ENCODE peak calls at places on chromosome 15, in ten cellular contexts. G is hypothalamus; P is CD4-positive, CD25-positive, alpha-beta regulatory T cell; S is activated naive CD8-positive, alpha-beta T cell treated with anti-CD3 and anti-CD28 coated beads, Interleukin-2, amount 50 U/mL, for 16 hours; H is transverse colon; Z is T-helper 2 cell; U is stimulated activated CD8-positive, alpha-beta memory T cell treated with anti-CD3 and anti-CD28 coated beads, Interleukin-4, amount 100 ng/mL, for 24 hours; N is amygdala; X is cardiac muscle cell; W is AG09319. D is an unnamed sample.

GRCh38 chr15:79644091-79644490 is 212.0 kb downstream of the MINAR1 start:
- DNase-seq in H (no peak), S (no peak), P (no peak), G (no peak), W (peak), Z (peak), X (no peak), N (no peak), U (no peak), D (no peak)

GRCh38 chr15:23687143-23687470 is at the start of gene NDN:
- DNase-seq in P (no peak), U (no peak), Z (peak), N (peak), G (peak), S (no peak), W (no peak), X (peak), H (peak), D (no peak)

GRCh38 chr15:58919232-58919631 is 14.2 kb downstream of the SLTM start:
- DNase-seq in G (no peak), X (no peak), P (no peak), W (no peak), S (no peak), Z (no peak), H (no peak), U (no peak), N (no peak), D (no peak)

GRCh38 chr15:90291679-90292356 is 26.3 kb downstream of the NGRN start:
- DNase-seq in H (peak), N (no peak), P (no peak), S (no peak), U (no peak), W (no peak), X (peak), Z (peak), G (no peak), D (no peak)

GRCh38 chr15:52370010-52370409 is 74.4 kb upstream of the MYO5C start:
- DNase-seq in W (no peak), X (no peak), N (no peak), H (peak), S (no peak), G (no peak), Z (no peak), U (no peak), P (no peak), D (no peak)

GRCh38 chr15:72515591-72516389 is 41.7 kb downstream of the ARIH1 start:
- DNase-seq in X (no peak), G (no peak), Z (no peak), N (no peak), H (no peak), P (no peak), U (no peak), S (no peak), W (no peak), D (no peak)

GRCh38 chr15:51623386-51623938 is 891 bp upstream of the DMXL2 start:
- DNase-seq in H (peak), S (no peak), N (no peak), W (no peak), Z (no peak), P (no peak), X (no peak), G (no peak), U (no peak), D (no peak)

GRCh38 chr15:56732135-56732880 is 1.0 kb downstream of the ZNF280D start:
- DNase-seq in X (no peak), H (peak), W (no peak), U (no peak), P (no peak), N (no peak), Z (peak), S (no peak), G (no peak), D (no peak)

GRCh38 chr15:60507596-60508424 is 28.9 kb upstream of the ICE2 start:
- DNase-seq in W (peak), X (peak), H (peak), G (no peak), U (no peak), N (no peak), P (peak), S (peak), Z (peak), D (no peak)

GRCh38 chr15:72491768-72492167 is 17.6 kb downstream of the ARIH1 start:
- DNase-seq in U (no peak), X (no peak), W (no peak), Z (no peak), G (no peak), H (no peak), P (no peak), N (no peak), S (no peak), D (no peak)

GRCh38 chr15:71756574-71757352 is 53.6 kb upstream of the NR2E3 start:
- DNase-seq in S (no peak), N (no peak), G (no peak), U (no peak), P (no peak), X (no peak), H (no peak), W (no peak), Z (no peak), D (no peak)

GRCh38 chr15:98901438-98901837 is 106.2 kb downstream of the PGPEP1L start:
- DNase-seq in N (no peak), G (no peak), X (no peak), U (no peak), W (no peak), Z (peak), S (no peak), P (no peak), H (no peak), D (no peak)

GRCh38 chr15:97141360-97141759 is 810.9 kb downstream of the NR2F2 start:
- DNase-seq in S (no peak), W (no peak), X (no peak), P (no peak), G (no peak), U (no peak), H (no peak), N (no peak), Z (no peak), D (no peak)

GRCh38 chr15:75785771-75786563 is 57.3 kb upstream of the UBE2Q2 start:
- DNase-seq in S (no peak), N (no peak), P (no peak), W (no peak), U (no peak), H (no peak), G (no peak), Z (no peak), X (peak), D (no peak)

GRCh38 chr15:58269455-58270414 is 131.6 kb downstream of the AQP9 start:
- DNase-seq in S (no peak), Z (peak), H (peak), P (no peak), G (no peak), X (peak), N (no peak), U (peak), W (peak), D (no peak)

GRCh38 chr15:50808728-50809127 is 43.2 kb upstream of the SPPL2A start:
- DNase-seq in U (no peak), W (no peak), H (no peak), Z (no peak), N (no peak), X (no peak), S (no peak), G (no peak), P (no peak), D (no peak)

GRCh38 chr15:44308415-44308814 is 19.9 kb downstream of the GOLM2 start:
- DNase-seq in Z (peak), G (no peak), P (no peak), X (no peak), S (no peak), N (no peak), W (no peak), U (no peak), H (no peak), D (no peak)

GRCh38 chr15:90058308-90058707 is 44.0 kb downstream of the IDH2 start:
- DNase-seq in X (no peak), P (no peak), H (no peak), U (no peak), S (no peak), W (no peak), N (no peak), Z (no peak), G (no peak), D (no peak)

GRCh38 chr15:96115642-96116041 is 214.9 kb upstream of the NR2F2 start:
- DNase-seq in H (no peak), G (no peak), P (no peak), X (no peak), W (no peak), S (no peak), N (no peak), U (no peak), Z (no peak), D (no peak)

GRCh38 chr15:34262362-34262761 is 37.5 kb downstream of the EMC4 start:
- DNase-seq in N (no peak), S (no peak), H (no peak), U (no peak), G (no peak), Z (no peak), X (no peak), W (no peak), P (no peak), D (no peak)

GRCh38 chr15:72474466-72474911 is 359 bp downstream of the ARIH1 start:
- DNase-seq in U (peak), N (no peak), W (no peak), Z (no peak), X (peak), H (no peak), P (peak), S (no peak), G (no peak), D (no peak)

GRCh38 chr15:67219288-67219687 is 35.2 kb downstream of the AAGAB start:
- DNase-seq in G (no peak), S (no peak), P (no peak), W (no peak), H (no peak), X (no peak), N (no peak), Z (no peak), U (no peak), D (no peak)

GRCh38 chr15:63967616-63968015 is 78.7 kb downstream of the DAPK2 start:
- DNase-seq in P (no peak), G (no peak), X (no peak), S (no peak), N (no peak), W (no peak), Z (no peak), H (peak), U (no peak), D (no peak)

GRCh38 chr15:95988574-95988887 is 342.0 kb upstream of the NR2F2 start:
- DNase-seq in W (peak), N (no peak), U (no peak), S (no peak), Z (no peak), H (no peak), P (no peak), G (no peak), X (no peak), D (no peak)

GRCh38 chr15:93762051-93762450 is 469.3 kb upstream of the MCTP2 start:
- DNase-seq in N (peak), H (no peak), P (no peak), G (no peak), W (no peak), S (no peak), Z (no peak), X (no peak), U (no peak), D (no peak)

GRCh38 chr15:78625621-78626280 is 5.0 kb upstream of the CHRNA3 start:
- DNase-seq in N (no peak), X (no peak), S (no peak), U (no peak), W (no peak), H (no peak), P (no peak), Z (no peak), G (no peak), D (no peak)

GRCh38 chr15:90939756-90940155 is 4.7 kb downstream of the UNC45A start:
- DNase-seq in G (no peak), X (no peak), S (no peak), H (no peak), P (no peak), N (no peak), U (no peak), W (no peak), Z (no peak), D (no peak)

GRCh38 chr15:67785431-67785830 is 39.9 kb upstream of the SKOR1 start:
- DNase-seq in S (no peak), H (no peak), X (no peak), W (no peak), Z (no peak), G (no peak), P (no peak), N (no peak), U (no peak), D (no peak)

GRCh38 chr15:31365655-31366127 is 39.1 kb downstream of the KLF13 start:
- DNase-seq in S (peak), G (peak), W (peak), Z (peak), N (peak), U (peak), P (peak), X (peak), H (peak), D (peak)

GRCh38 chr15:68310811-68311463 is 33.4 kb downstream of the FEM1B start:
- DNase-seq in G (no peak), Z (no peak), N (no peak), P (no peak), W (no peak), S (no peak), U (no peak), H (no peak), X (no peak), D (no peak)

GRCh38 chr15:93470042-93470441 is 381.0 kb upstream of the RGMA start:
- DNase-seq in N (no peak), H (no peak), Z (no peak), G (no peak), W (no peak), S (no peak), X (no peak), U (no peak), P (no peak), D (no peak)

GRCh38 chr15:62742409-62743171 is 300.0 kb upstream of the TPM1 start:
- DNase-seq in H (peak), G (no peak), W (peak), P (no peak), X (peak), Z (peak), N (peak), S (no peak), U (no peak), D (no peak)

GRCh38 chr15:45274636-45275035 is 22.6 kb downstream of the SLC28A2 start:
- DNase-seq in X (no peak), Z (no peak), N (no peak), G (no peak), S (no peak), P (no peak), U (no peak), H (no peak), W (no peak), D (no peak)

GRCh38 chr15:51830279-51830806 is 890 bp downstream of the TMOD3 start:
- DNase-seq in U (no peak), G (no peak), H (no peak), X (peak), Z (peak), N (no peak), P (no peak), W (peak), S (no peak), D (no peak)

GRCh38 chr15:77075528-77075927 is 4.6 kb upstream of the TSPAN3 start:
- DNase-seq in S (no peak), G (no peak), U (no peak), P (no peak), Z (no peak), X (no peak), H (no peak), W (no peak), N (no peak), D (no peak)

GRCh38 chr15:34755419-34755773 is 598 bp upstream of the GJD2 start:
- DNase-seq in Z (no peak), P (no peak), G (no peak), U (no peak), S (no peak), N (no peak), X (no peak), H (no peak), W (no peak), D (no peak)

GRCh38 chr15:64901914-64902313 is 9.8 kb upstream of the ANKDD1A start:
- DNase-seq in G (no peak), Z (peak), H (no peak), S (no peak), U (no peak), X (no peak), W (no peak), P (no peak), N (no peak), D (peak)

GRCh38 chr15:78353093-78353492 is 12.9 kb downstream of the CRABP1 start:
- DNase-seq in S (no peak), H (no peak), Z (peak), X (no peak), G (no peak), N (no peak), U (no peak), W (no peak), P (no peak), D (no peak)